ENCODE peak calls at places on chromosomes 13 and 19, in six cellular contexts. S, T, Z, Y, Q and K are unnamed samples.
A peak's percentile ranks its signal among the peaks of the same experiment; 100 is the strongest.

GRCh38 chr13:99205621-99206220 is 5.1 kb downstream of the UBAC2 start:
- DNase-seq in S (no peak), T (no peak), Z (no peak), Y (no peak), Q (no peak), K (no peak)

GRCh38 chr13:47484564-47484963 is 516.5 kb downstream of the SUCLA2 start:
- DNase-seq in S (no peak), T (no peak), Z (peak; percentile 75), Y (no peak), Q (no peak), K (peak; percentile 67)

GRCh38 chr13:41457589-41458186 is 338 bp downstream of the RGCC start:
- DNase-seq in S (no peak), T (peak; percentile 67), Z (peak; percentile 51), Y (no peak), Q (no peak), K (no peak)

GRCh38 chr19:4030552-4030951 is 23.0 kb downstream of the PIAS4 start:
- DNase-seq in S (no peak), T (no peak), Z (no peak), Y (no peak), Q (no peak), K (no peak)

GRCh38 chr13:44967656-44968451 is 21.4 kb downstream of the NUFIP1 start:
- DNase-seq in S (no peak), T (no peak), Z (no peak), Y (no peak), Q (no peak), K (peak; percentile 32)

GRCh38 chr19:14116918-14117578 is 514 bp downstream of the PRKACA start:
- DNase-seq in S (no peak), T (peak; percentile 85), Z (peak; percentile 32), Y (no peak), Q (no peak), K (no peak)

GRCh38 chr13:91632071-91632470 is 233.7 kb downstream of the GPC5 start:
- DNase-seq in S (no peak), T (no peak), Z (no peak), Y (no peak), Q (no peak), K (peak; percentile 10)

GRCh38 chr13:66886248-66886647 is 343.9 kb downstream of the PCDH9 start:
- DNase-seq in S (peak; percentile 45), T (no peak), Z (no peak), Y (no peak), Q (no peak), K (no peak)

GRCh38 chr13:32323912-32324311 is 8.6 kb downstream of the BRCA2 start:
- DNase-seq in S (no peak), T (no peak), Z (no peak), Y (no peak), Q (no peak), K (peak; percentile 74)

GRCh38 chr19:38478273-38478971 is 44.9 kb downstream of the RYR1 start:
- DNase-seq in S (no peak), T (no peak), Z (peak; percentile 40), Y (no peak), Q (no peak), K (peak; percentile 48)

GRCh38 chr13:25267715-25268114 is 19.6 kb downstream of the MTMR6 start:
- DNase-seq in S (peak; percentile 1), T (no peak), Z (peak; percentile 9), Y (no peak), Q (no peak), K (no peak)

GRCh38 chr19:34495416-34495815 is 13.9 kb downstream of the WTIP start:
- DNase-seq in S (no peak), T (no peak), Z (no peak), Y (no peak), Q (no peak), K (no peak)

GRCh38 chr19:11239377-11240000 is at the start of gene ANGPTL8:
- DNase-seq in S (no peak), T (no peak), Z (no peak), Y (no peak), Q (no peak), K (no peak)

GRCh38 chr19:7356899-7357627 is 8.3 kb downstream of the ARHGEF18 start:
- DNase-seq in S (no peak), T (no peak), Z (no peak), Y (no peak), Q (no peak), K (no peak)

GRCh38 chr13:113491418-113491883 is 940 bp upstream of the DCUN1D2 start:
- DNase-seq in S (no peak), T (no peak), Z (peak; percentile 31), Y (no peak), Q (no peak), K (peak; percentile 47)

GRCh38 chr13:102642475-102642874 is 45.7 kb downstream of the TPP2 start:
- DNase-seq in S (peak; percentile 91), T (peak; percentile 90), Z (peak; percentile 0), Y (no peak), Q (no peak), K (no peak)

GRCh38 chr19:6828306-6828697 is 55.8 kb downstream of the VAV1 start:
- DNase-seq in S (no peak), T (no peak), Z (no peak), Y (no peak), Q (no peak), K (peak; percentile 76)

GRCh38 chr19:7607874-7608560 is 12.4 kb downstream of the CAMSAP3 start:
- DNase-seq in S (no peak), T (peak; percentile 81), Z (no peak), Y (no peak), Q (no peak), K (no peak)

GRCh38 chr13:26719356-26719945 is 41.1 kb downstream of the GPR12 start:
- DNase-seq in S (peak; percentile 88), T (no peak), Z (peak; percentile 85), Y (no peak), Q (no peak), K (peak; percentile 8)

GRCh38 chr13:30526612-30527217 is 61.0 kb upstream of the HMGB1 start:
- DNase-seq in S (no peak), T (no peak), Z (no peak), Y (no peak), Q (no peak), K (no peak)

GRCh38 chr19:44576843-44577565 is 36.4 kb upstream of the IGSF23 start:
- DNase-seq in S (no peak), T (no peak), Z (peak; percentile 88), Y (no peak), Q (no peak), K (peak; percentile 70)

GRCh38 chr13:105465745-105466144 is 1069.7 kb downstream of the EFNB2 start:
- DNase-seq in S (no peak), T (no peak), Z (no peak), Y (no peak), Q (no peak), K (no peak)